ENCODE peak calls at places on chromosomes 13 and 19, in six cellular contexts. I is K562, C is H1, X is tibial nerve, J is transverse colon, Q is upper lobe of left lung. E is an unnamed sample.

GRCh38 chr13:73335226-73335625 is 276.4 kb downstream of the KLF5 start:
- DNase-seq in I (no peak), C (no peak), X (no peak), J (no peak), Q (no peak), E (no peak)

GRCh38 chr19:20077791-20078463 is at the start of gene ZNF90:
- DNase-seq in I (peak; percentile 14), C (peak; percentile 96), X (peak; percentile 99), J (peak; percentile 92), Q (peak; percentile 96), E (peak; percentile 94)

GRCh38 chr19:35051796-35052195 is 10.3 kb downstream of the HPN start:
- DNase-seq in I (no peak), C (no peak), X (no peak), J (no peak), Q (no peak), E (no peak)

GRCh38 chr19:34502582-34503545 is 21.3 kb downstream of the WTIP start:
- DNase-seq in I (no peak), C (peak; percentile 37), X (no peak), J (no peak), Q (no peak), E (no peak)

GRCh38 chr13:100356889-100357288 is 231.7 kb downstream of the GGACT start:
- DNase-seq in I (no peak), C (no peak), X (no peak), J (no peak), Q (no peak), E (no peak)

GRCh38 chr13:43364210-43365041 is 341.0 kb downstream of the DNAJC15 start:
- DNase-seq in I (no peak), C (no peak), X (no peak), J (no peak), Q (no peak), E (no peak)

GRCh38 chr13:44298314-44298713 is 75.3 kb upstream of the SERP2 start:
- DNase-seq in I (no peak), C (no peak), X (no peak), J (no peak), Q (no peak), E (no peak)

GRCh38 chr19:16527971-16528521 is 14.2 kb downstream of the CHERP start:
- DNase-seq in I (peak; percentile 41), C (peak; percentile 70), X (no peak), J (no peak), Q (no peak), E (no peak)

GRCh38 chr13:31424130-31424729 is 224.5 kb downstream of the B3GLCT start:
- DNase-seq in I (peak; percentile 67), C (peak; percentile 75), X (peak; percentile 75), J (peak; percentile 78), Q (peak; percentile 81), E (peak; percentile 74)

GRCh38 chr19:1251233-1251502 is 2.8 kb downstream of the MIDN start:
- DNase-seq in I (peak; percentile 75), C (no peak), X (no peak), J (peak; percentile 82), Q (no peak), E (no peak)

GRCh38 chr19:49132974-49133609 is 13.7 kb downstream of the PPFIA3 start:
- DNase-seq in I (peak; percentile 47), C (peak; percentile 72), X (no peak), J (peak; percentile 58), Q (no peak), E (no peak)

GRCh38 chr13:35888327-35888940 is 242.7 kb downstream of the DCLK1 start:
- DNase-seq in I (no peak), C (no peak), X (no peak), J (no peak), Q (no peak), E (no peak)

GRCh38 chr19:34155686-34156085 is 16.6 kb upstream of the LSM14A start:
- DNase-seq in I (no peak), C (no peak), X (no peak), J (no peak), Q (no peak), E (no peak)

GRCh38 chr13:45341799-45342584 is 1.0 kb upstream of the TPT1 start:
- DNase-seq in I (no peak), C (no peak), X (peak; percentile 45), J (peak; percentile 63), Q (peak; percentile 72), E (peak; percentile 40)

GRCh38 chr19:41705393-41706174 is 2.8 kb upstream of the CEACAM5 start:
- DNase-seq in I (peak; percentile 35), C (no peak), X (no peak), J (peak; percentile 55), Q (peak; percentile 29), E (no peak)

GRCh38 chr19:19338082-19338481 is 17.5 kb downstream of the MAU2 start:
- DNase-seq in I (no peak), C (no peak), X (no peak), J (no peak), Q (no peak), E (no peak)

GRCh38 chr13:21671793-21672680 is 1.2 kb downstream of the FGF9 start:
- DNase-seq in I (no peak), C (peak; percentile 52), X (no peak), J (no peak), Q (no peak), E (no peak)

GRCh38 chr13:109666656-109667448 is 119.5 kb downstream of the IRS2 start:
- DNase-seq in I (no peak), C (no peak), X (no peak), J (no peak), Q (no peak), E (no peak)

GRCh38 chr19:44608391-44608821 is 5.0 kb upstream of the IGSF23 start:
- DNase-seq in I (no peak), C (no peak), X (no peak), J (no peak), Q (no peak), E (no peak)

GRCh38 chr19:36149673-36150406 is 2.4 kb downstream of the COX7A1 start:
- DNase-seq in I (no peak), C (no peak), X (no peak), J (no peak), Q (no peak), E (no peak)

GRCh38 chr19:4449022-4449825 is 8.4 kb downstream of the UBXN6 start:
- DNase-seq in I (no peak), C (no peak), X (no peak), J (no peak), Q (no peak), E (peak; percentile 83)

GRCh38 chr13:61170791-61171330 is 244.8 kb downstream of the PCDH20 start:
- DNase-seq in I (no peak), C (no peak), X (no peak), J (no peak), Q (no peak), E (no peak)

GRCh38 chr19:40936755-40937154 is 54.3 kb upstream of the CYP2B6 start:
- DNase-seq in I (no peak), C (no peak), X (no peak), J (no peak), Q (no peak), E (no peak)

GRCh38 chr13:23081901-23082300 is 98.9 kb upstream of the SGCG start:
- DNase-seq in I (no peak), C (no peak), X (no peak), J (no peak), Q (no peak), E (no peak)

GRCh38 chr19:5547881-5548280 is 19.9 kb downstream of the TINCR start:
- DNase-seq in I (peak; percentile 60), C (peak; percentile 56), X (no peak), J (peak; percentile 33), Q (no peak), E (no peak)

GRCh38 chr13:59865398-59865797 is 298.3 kb downstream of the DIAPH3 start:
- DNase-seq in I (no peak), C (no peak), X (no peak), J (no peak), Q (no peak), E (no peak)

GRCh38 chr13:99066219-99066618 is 88.4 kb upstream of the DOCK9 start:
- DNase-seq in I (no peak), C (no peak), X (no peak), J (no peak), Q (no peak), E (no peak)

GRCh38 chr19:18322318-18322758 is 538 bp downstream of the LSM4 start:
- DNase-seq in I (peak; percentile 82), C (no peak), X (no peak), J (peak; percentile 84), Q (peak; percentile 54), E (no peak)

GRCh38 chr13:48559638-48560320 is 26.9 kb upstream of the RCBTB2 start:
- DNase-seq in I (peak; percentile 14), C (no peak), X (no peak), J (no peak), Q (no peak), E (no peak)
- H3K27ac ChIP-seq in I (peak overlapping the region; percentile 13), C (no peak overlapping the region), X (no peak overlapping the region), J (no peak overlapping the region), Q (no peak overlapping the region), E (no peak overlapping the region)

GRCh38 chr19:15299568-15300409 is 32.5 kb downstream of the BRD4 start:
- DNase-seq in I (no peak), C (no peak), X (no peak), J (no peak), Q (no peak), E (no peak)

GRCh38 chr19:15305582-15306334 is 26.6 kb downstream of the BRD4 start:
- DNase-seq in I (no peak), C (no peak), X (no peak), J (no peak), Q (no peak), E (no peak)

GRCh38 chr19:15304140-15304705 is 28.1 kb downstream of the BRD4 start:
- DNase-seq in I (no peak), C (no peak), X (no peak), J (no peak), Q (no peak), E (no peak)

GRCh38 chr19:15300533-15301194 is 31.7 kb downstream of the BRD4 start:
- DNase-seq in I (no peak), C (no peak), X (no peak), J (no peak), Q (no peak), E (no peak)

GRCh38 chr19:15303105-15303780 is 29.1 kb downstream of the BRD4 start:
- DNase-seq in I (no peak), C (no peak), X (no peak), J (no peak), Q (no peak), E (no peak)
- H3K4me1 ChIP-seq in I (peaks cover 2% of the 10 kb centered on the region), C (no peaks in the 10 kb centered on the region), X (peaks cover 87% of the 10 kb centered on the region), J (peaks cover 74% of the 10 kb centered on the region), Q (peaks cover 83% of the 10 kb centered on the region), E (peaks cover 31% of the 10 kb centered on the region)

GRCh38 chr13:95530178-95530577 is 22.3 kb upstream of the CLDN10 start:
- DNase-seq in I (no peak), C (no peak), X (no peak), J (no peak), Q (peak; percentile 84), E (no peak)
- TF ChIP-seq EP300 in I (no peak), C (no peak), X (no peak), J (no peak), Q (peak; percentile 90), E (no peak)

DNA sequence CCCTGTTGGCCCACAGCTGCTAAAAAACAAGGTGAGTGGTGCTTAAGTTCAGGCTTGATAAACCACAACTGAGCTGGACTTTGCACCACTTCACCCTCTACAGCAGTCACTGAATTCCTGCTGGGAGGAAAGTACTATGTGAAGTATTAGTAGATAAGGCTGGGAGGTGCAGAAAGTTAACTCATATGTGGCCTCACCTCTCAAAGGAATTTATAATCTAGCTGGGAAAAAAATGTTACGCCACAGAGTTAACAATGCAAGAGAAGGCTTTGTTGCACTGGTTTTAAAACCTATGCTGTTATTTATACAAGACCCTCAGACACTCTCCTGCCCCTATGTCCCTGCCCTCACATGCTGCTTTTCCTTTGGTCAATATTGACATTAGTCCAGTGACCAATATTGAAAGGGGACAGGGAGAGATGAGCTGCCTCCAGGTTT is 60.9 kb downstream of the LIG4 start:
- DNase-seq in I (no peak), C (no peak), X (no peak), J (peak; percentile 61), Q (peak; percentile 74), E (no peak)
- H3K27ac ChIP-seq in I (no peak overlapping the region), C (no peak overlapping the region), X (no peak overlapping the region), J (peak overlapping the region; percentile 82), Q (no peak overlapping the region), E (no peak overlapping the region)

E was measured in ovary.